ENCODE peak calls at places on chromosomes 13 and 19, in four cellular contexts. W is HEK293T, K is AG08396, O is chondrocyte. M is an unnamed sample.

GRCh38 chr13:21106089-21106488 is 44.7 kb upstream of the LATS2 start:
- DNase-seq in K (peak), W (no peak), O (no peak), M (no peak)

GRCh38 chr19:4089400-4089908 is 22.8 kb upstream of the ZBTB7A start:
- DNase-seq in K (no peak), O (no peak), W (no peak), M (peak)

GRCh38 chr13:26406791-26407190 is 150.7 kb upstream of the WASF3 start:
- DNase-seq in O (no peak), W (no peak), K (no peak), M (no peak)

GRCh38 chr13:31124225-31124624 is 37.5 kb downstream of the HSPH1 start:
- DNase-seq in K (no peak), W (no peak), O (no peak), M (no peak)

GRCh38 chr13:32264407-32264806 is 50.8 kb downstream of the ZAR1L start:
- DNase-seq in O (no peak), K (no peak), W (no peak), M (no peak)

GRCh38 chr13:38519229-38519910 is 167.5 kb upstream of the FREM2 start:
- DNase-seq in W (no peak), O (no peak), K (no peak), M (no peak)

GRCh38 chr19:40908981-40909380 is 26.9 kb upstream of the CYP2A7 start:
- DNase-seq in O (no peak), K (no peak), W (no peak), M (peak)

GRCh38 chr19:45331411-45331810 is 8.7 kb upstream of the CKM start:
- DNase-seq in K (no peak), W (peak), O (no peak), M (no peak)

GRCh38 chr19:58543826-58544590 is at the start of gene TRIM28:
- DNase-seq in O (peak), K (peak), W (peak), M (no peak)

GRCh38 chr13:41463823-41464602 is 6.7 kb downstream of the RGCC start:
- DNase-seq in W (no peak), K (no peak), O (no peak), M (no peak)

GRCh38 chr19:42251572-42251990 is 3.3 kb downstream of the ERF start:
- DNase-seq in K (no peak), W (no peak), O (no peak), M (no peak)

GRCh38 chr19:34938886-34939285 is 12.2 kb downstream of the ZNF30 start:
- DNase-seq in K (no peak), O (no peak), W (no peak), M (no peak)

GRCh38 chr19:38596057-38596981 is 21.4 kb downstream of the MAP4K1 start:
- DNase-seq in K (peak), O (no peak), W (peak), M (no peak)

GRCh38 chr13:111267784-111268183 is 52.7 kb upstream of the TEX29 start:
- DNase-seq in O (no peak), W (no peak), K (no peak), M (no peak)

GRCh38 chr19:47157455-47158321 is 27.1 kb downstream of the SAE1 start:
- DNase-seq in K (peak), W (no peak), O (no peak), M (peak)